ENCODE peak calls at places on chromosomes 11 and 22, in four cellular contexts. One of them, this sample, is unnamed.

GRCh38 chr11:78420796-78421209 is 3.2 kb upstream of the GAB2 start:
- DNase-seq in upper lobe of right lung: peak
- DNase-seq in EL: peak
- DNase-seq in hepatocyte: peak
- DNase-seq in this sample: peak

GRCh38 chr11:60872952-60873524 is 5.7 kb downstream of the ZP1 start:
- DNase-seq in hepatocyte: peak
- DNase-seq in EL: peak
- DNase-seq in upper lobe of right lung: peak
- DNase-seq in this sample: peak

GRCh38 chr11:59776210-59777066 is 21.3 kb downstream of the STX3 start:
- DNase-seq in upper lobe of right lung: no peak
- DNase-seq in EL: peak
- DNase-seq in hepatocyte: peak
- DNase-seq in this sample: peak

GRCh38 chr11:115334932-115335788 is 169.1 kb downstream of the CADM1 start:
- DNase-seq in upper lobe of right lung: no peak
- DNase-seq in EL: peak
- DNase-seq in hepatocyte: peak
- DNase-seq in this sample: peak

GRCh38 chr11:73950869-73951710 is at the start of gene DNAJB13:
- DNase-seq in EL: peak
- DNase-seq in upper lobe of right lung: no peak
- DNase-seq in hepatocyte: peak
- DNase-seq in this sample: peak

GRCh38 chr22:28477556-28477955 is 202.1 kb downstream of the TTC28 start:
- DNase-seq in hepatocyte: no peak
- DNase-seq in upper lobe of right lung: no peak
- DNase-seq in EL: no peak
- DNase-seq in this sample: no peak

GRCh38 chr11:14132312-14132711 is 169.8 kb downstream of the SPON1 start:
- DNase-seq in EL: peak
- DNase-seq in hepatocyte: peak
- DNase-seq in upper lobe of right lung: no peak
- DNase-seq in this sample: peak

GRCh38 chr11:75386912-75387311 is 12.4 kb upstream of the RPS3 start:
- DNase-seq in EL: no peak
- DNase-seq in upper lobe of right lung: peak
- DNase-seq in hepatocyte: peak
- DNase-seq in this sample: no peak

GRCh38 chr22:24441406-24442351 is 14.3 kb downstream of the ADORA2A start:
- DNase-seq in EL: peak
- DNase-seq in upper lobe of right lung: no peak
- DNase-seq in hepatocyte: no peak
- DNase-seq in this sample: no peak

GRCh38 chr11:47595029-47595428 is 818 bp upstream of the C1QTNF4 start:
- DNase-seq in upper lobe of right lung: no peak
- DNase-seq in hepatocyte: no peak
- DNase-seq in EL: no peak
- DNase-seq in this sample: no peak

GRCh38 chr11:2091112-2091746 is 48.0 kb downstream of the IGF2 start:
- DNase-seq in hepatocyte: no peak
- DNase-seq in upper lobe of right lung: peak
- DNase-seq in EL: no peak
- DNase-seq in this sample: no peak

GRCh38 chr11:57530215-57530595 is 349 bp downstream of the TIMM10 start:
- DNase-seq in EL: no peak
- DNase-seq in hepatocyte: no peak
- DNase-seq in upper lobe of right lung: no peak
- DNase-seq in this sample: no peak

GRCh38 chr11:95792200-95792599 is 1.9 kb downstream of the CEP57 start:
- DNase-seq in EL: no peak
- DNase-seq in hepatocyte: no peak
- DNase-seq in upper lobe of right lung: no peak
- DNase-seq in this sample: no peak

GRCh38 chr22:36302439-36303114 is 49.6 kb downstream of the APOL1 start:
- DNase-seq in hepatocyte: no peak
- DNase-seq in upper lobe of right lung: no peak
- DNase-seq in EL: no peak
- DNase-seq in this sample: no peak

GRCh38 chr11:101478587-101479375 is 105.0 kb downstream of the TRPC6 start:
- DNase-seq in EL: no peak
- DNase-seq in hepatocyte: no peak
- DNase-seq in upper lobe of right lung: no peak
- DNase-seq in this sample: no peak

GRCh38 chr11:64971421-64972233 is at the start of gene MAJIN:
- DNase-seq in EL: peak
- DNase-seq in upper lobe of right lung: peak
- DNase-seq in hepatocyte: peak
- DNase-seq in this sample: peak

GRCh38 chr11:106988151-106988806 is 30.0 kb downstream of the GUCY1A2 start:
- DNase-seq in upper lobe of right lung: no peak
- DNase-seq in hepatocyte: peak
- DNase-seq in EL: peak
- DNase-seq in this sample: peak

GRCh38 chr11:44944181-44944852 is 6.4 kb downstream of the TP53I11 start:
- DNase-seq in EL: no peak
- DNase-seq in upper lobe of right lung: no peak
- DNase-seq in hepatocyte: no peak
- DNase-seq in this sample: no peak

GRCh38 chr11:123682976-123683375 is 28.6 kb upstream of the SCN3B start:
- DNase-seq in hepatocyte: no peak
- DNase-seq in upper lobe of right lung: no peak
- DNase-seq in EL: no peak
- DNase-seq in this sample: no peak

GRCh38 chr11:11349870-11350325 is 3.2 kb downstream of the CSNK2A3 start:
- DNase-seq in upper lobe of right lung: no peak
- DNase-seq in hepatocyte: peak
- DNase-seq in EL: peak
- DNase-seq in this sample: no peak

GRCh38 chr11:82980292-82980691 is 78.8 kb downstream of the DDIAS start:
- DNase-seq in hepatocyte: no peak
- DNase-seq in EL: peak
- DNase-seq in upper lobe of right lung: no peak
- DNase-seq in this sample: peak

GRCh38 chr22:50250555-50251471 is at the start of gene HDAC10:
- DNase-seq in hepatocyte: peak
- DNase-seq in EL: peak
- DNase-seq in upper lobe of right lung: peak
- DNase-seq in this sample: peak

GRCh38 chr11:11659567-11660341 is 37.9 kb upstream of the GALNT18 start:
- DNase-seq in hepatocyte: no peak
- DNase-seq in upper lobe of right lung: no peak
- DNase-seq in EL: no peak
- DNase-seq in this sample: no peak

GRCh38 chr22:28034760-28035401 is 115.8 kb upstream of the PITPNB start:
- DNase-seq in hepatocyte: peak
- DNase-seq in upper lobe of right lung: peak
- DNase-seq in EL: peak
- DNase-seq in this sample: peak

GRCh38 chr22:45503816-45504702 is 1.4 kb downstream of the FBLN1 start:
- DNase-seq in upper lobe of right lung: no peak
- DNase-seq in hepatocyte: peak
- DNase-seq in EL: peak
- DNase-seq in this sample: peak

GRCh38 chr11:10305964-10306918 is 1.4 kb downstream of the ADM start:
- DNase-seq in upper lobe of right lung: no peak
- DNase-seq in EL: no peak
- DNase-seq in hepatocyte: peak
- DNase-seq in this sample: peak

GRCh38 chr22:40243891-40244290 is 66.2 kb downstream of the TNRC6B start:
- DNase-seq in EL: no peak
- DNase-seq in upper lobe of right lung: no peak
- DNase-seq in hepatocyte: no peak
- DNase-seq in this sample: no peak

GRCh38 chr11:45921561-45922424 is 663 bp upstream of the LARGE2 start:
- DNase-seq in upper lobe of right lung: peak
- DNase-seq in hepatocyte: peak
- DNase-seq in EL: no peak
- DNase-seq in this sample: no peak

GRCh38 chr11:72842644-72843330 is 28.6 kb downstream of the ATG16L2 start:
- DNase-seq in upper lobe of right lung: no peak
- DNase-seq in EL: no peak
- DNase-seq in hepatocyte: no peak
- DNase-seq in this sample: no peak

GRCh38 chr22:42172385-42173172 is 42.0 kb upstream of the CYP2D6 start:
- DNase-seq in upper lobe of right lung: no peak
- DNase-seq in hepatocyte: peak
- DNase-seq in EL: peak
- DNase-seq in this sample: peak

GRCh38 chr11:123093686-123094085 is 31.8 kb upstream of the HSPA8 start:
- DNase-seq in hepatocyte: no peak
- DNase-seq in upper lobe of right lung: no peak
- DNase-seq in EL: no peak
- DNase-seq in this sample: no peak

GRCh38 chr22:50017701-50018224 is 5.2 kb upstream of the IL17REL start:
- DNase-seq in hepatocyte: no peak
- DNase-seq in upper lobe of right lung: no peak
- DNase-seq in EL: no peak
- DNase-seq in this sample: no peak

GRCh38 chr11:12587333-12587997 is 86.8 kb upstream of the TEAD1 start:
- DNase-seq in upper lobe of right lung: no peak
- DNase-seq in hepatocyte: peak
- DNase-seq in EL: peak
- DNase-seq in this sample: peak

GRCh38 chr11:3925513-3925912 is 70.0 kb downstream of the STIM1 start:
- DNase-seq in hepatocyte: no peak
- DNase-seq in upper lobe of right lung: no peak
- DNase-seq in EL: no peak
- DNase-seq in this sample: no peak

GRCh38 chr11:36215688-36216050 is 73.6 kb downstream of the COMMD9 start:
- DNase-seq in upper lobe of right lung: no peak
- DNase-seq in EL: no peak
- DNase-seq in hepatocyte: peak
- DNase-seq in this sample: no peak

GRCh38 chr11:115965754-115966504 is 461.7 kb upstream of the CADM1 start:
- DNase-seq in upper lobe of right lung: peak
- DNase-seq in EL: no peak
- DNase-seq in hepatocyte: no peak
- DNase-seq in this sample: no peak

GRCh38 chr11:83257638-83258229 is 28.4 kb downstream of the CCDC90B start:
- DNase-seq in hepatocyte: peak
- DNase-seq in upper lobe of right lung: no peak
- DNase-seq in EL: peak
- DNase-seq in this sample: peak